ENCODE peak calls at places on chromosomes 6 and 20, in six cellular contexts. W, N, J, A, B and S are unnamed samples.

GRCh38 chr6:10999994-11000393 is 44.1 kb downstream of the ELOVL2 start:
- DNase-seq in W (peak), J (no peak), N (no peak), A (no peak), B (no peak), S (no peak)

GRCh38 chr6:101011165-101011564 is 130.0 kb upstream of the ASCC3 start:
- DNase-seq in A (no peak), J (no peak), B (no peak), N (no peak), W (no peak), S (peak)

GRCh38 chr6:37904590-37904989 is 85.1 kb downstream of the ZFAND3 start:
- DNase-seq in J (no peak), N (no peak), A (no peak), W (no peak), B (no peak), S (no peak)

GRCh38 chr20:9498322-9498721 is 16.1 kb upstream of the LAMP5 start:
- DNase-seq in N (no peak), B (no peak), A (no peak), W (peak), J (no peak), S (no peak)

GRCh38 chr6:155142902-155143609 is 120.8 kb upstream of the CLDN20 start:
- DNase-seq in W (peak), B (no peak), J (no peak), N (no peak), A (no peak), S (peak)

GRCh38 chr6:79913369-79913768 is 34.0 kb downstream of the ELOVL4 start:
- DNase-seq in A (no peak), B (no peak), J (no peak), N (peak), W (no peak), S (no peak)

GRCh38 chr6:133046576-133046975 is 194.6 kb upstream of the EYA4 start:
- DNase-seq in J (no peak), W (no peak), N (no peak), A (no peak), B (no peak), S (no peak)

GRCh38 chr6:146578054-146578453 is 20.7 kb upstream of the ADGB start:
- DNase-seq in W (peak), B (no peak), N (no peak), A (no peak), J (no peak), S (peak)

GRCh38 chr6:37177083-37177949 is 7.4 kb downstream of the PIM1 start:
- DNase-seq in W (no peak), N (peak), J (no peak), A (no peak), B (no peak), S (no peak)

GRCh38 chr20:47036091-47036880 is 141.6 kb downstream of the EYA2 start:
- DNase-seq in W (no peak), B (no peak), A (no peak), N (no peak), J (no peak), S (no peak)

GRCh38 chr20:38043512-38044300 is 10.2 kb downstream of the RPRD1B start:
- DNase-seq in N (peak), B (no peak), J (no peak), W (peak), A (no peak), S (peak)

GRCh38 chr20:61903575-61904340 is 161.9 kb downstream of the TAF4 start:
- DNase-seq in J (peak), W (no peak), A (no peak), N (no peak), B (no peak), S (no peak)

GRCh38 chr6:38184041-38184779 is 364.7 kb downstream of the ZFAND3 start:
- DNase-seq in W (no peak), A (peak), B (no peak), N (no peak), J (peak), S (no peak)

GRCh38 chr20:47127986-47128385 is 228.5 kb downstream of the ZMYND8 start:
- DNase-seq in A (no peak), W (no peak), N (peak), B (no peak), J (no peak), S (no peak)

GRCh38 chr6:110875548-110876169 is 1.1 kb downstream of the AMD1 start:
- DNase-seq in J (no peak), B (no peak), N (peak), A (peak), W (no peak), S (no peak)

GRCh38 chr20:24994470-24995368 is 2.2 kb upstream of the APMAP start:
- DNase-seq in B (peak), A (peak), W (peak), N (peak), J (peak), S (peak)

GRCh38 chr6:52538921-52539354 is 37.9 kb downstream of the TRAM2 start:
- DNase-seq in B (no peak), N (peak), A (no peak), J (no peak), W (peak), S (peak)

GRCh38 chr6:100573169-100573568 is 108.4 kb upstream of the SIM1 start:
- DNase-seq in A (no peak), J (no peak), B (no peak), W (peak), N (peak), S (peak)

GRCh38 chr20:23141016-23141415 is 54.9 kb upstream of the CD93 start:
- DNase-seq in W (no peak), A (no peak), N (no peak), J (no peak), B (no peak), S (no peak)

GRCh38 chr6:134123666-134124208 is 71.3 kb upstream of the SLC2A12 start:
- DNase-seq in N (peak), A (no peak), B (peak), W (peak), J (peak), S (peak)

GRCh38 chr6:117531758-117532276 is 49.3 kb downstream of the DCBLD1 start:
- DNase-seq in W (peak), J (no peak), N (no peak), A (no peak), B (no peak), S (no peak)

GRCh38 chr20:755931-756330 is 12.4 kb downstream of the SLC52A3 start:
- DNase-seq in W (no peak), A (no peak), N (no peak), B (no peak), J (no peak), S (no peak)

GRCh38 chr6:63941747-63942470 is 306.3 kb downstream of the PHF3 start:
- DNase-seq in J (no peak), A (no peak), N (no peak), B (no peak), W (no peak), S (no peak)

GRCh38 chr6:156949376-156949775 is 172.2 kb downstream of the ARID1B start:
- DNase-seq in N (peak), J (no peak), A (no peak), W (peak), B (no peak), S (peak)

GRCh38 chr6:136826216-136826615 is 3.8 kb downstream of the PEX7 start:
- DNase-seq in W (no peak), B (no peak), A (no peak), N (no peak), J (no peak), S (no peak)

DNA sequence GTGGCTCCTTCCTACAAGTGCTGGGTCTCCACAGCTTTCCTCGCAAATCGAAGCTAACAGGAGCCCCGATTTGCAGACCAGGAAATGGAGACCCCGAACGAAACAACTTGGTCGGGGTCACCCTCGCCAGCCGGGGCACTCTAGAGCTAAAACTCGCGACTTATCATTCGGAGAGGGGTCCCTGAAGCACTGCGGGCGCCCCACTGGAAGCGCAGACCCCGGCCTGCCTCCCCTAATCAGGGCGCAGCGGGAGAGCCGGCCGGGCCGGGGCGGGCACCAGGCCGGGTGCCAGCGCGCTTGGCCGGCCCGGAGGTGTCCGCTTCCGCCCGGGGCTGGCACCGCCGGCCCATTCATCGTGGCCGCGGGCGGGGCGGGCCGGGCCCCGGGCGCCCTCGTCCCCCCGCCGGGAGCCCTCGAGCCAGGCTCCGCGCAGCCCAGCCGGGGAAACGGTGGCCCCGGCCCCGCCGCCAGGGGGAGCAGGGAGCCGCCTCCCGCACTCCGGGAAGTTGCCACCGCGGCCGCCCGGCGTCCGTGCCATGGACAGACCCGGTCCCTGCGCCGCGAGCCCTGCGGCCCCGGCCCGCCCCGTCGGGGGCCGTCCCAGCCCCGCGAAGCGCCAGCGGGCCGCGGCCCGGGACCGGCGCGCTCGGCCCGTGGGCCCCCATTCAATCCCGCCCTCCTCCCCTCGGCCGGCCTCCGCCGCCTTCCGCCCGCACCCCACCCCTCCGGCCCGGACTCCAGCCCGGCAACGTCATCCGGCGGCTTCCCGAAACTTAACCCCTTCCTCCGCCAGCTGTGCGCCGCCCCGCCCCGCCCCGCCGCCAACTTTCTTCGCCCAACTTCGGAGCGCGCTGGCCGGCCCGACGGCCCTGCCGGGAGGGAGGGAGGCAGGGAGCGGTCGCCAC is 954 bp downstream of the RRBP1 start:
- DNase-seq in N (peak), W (peak), A (peak), B (peak), J (peak), S (peak)
- H4K8ac ChIP-seq in N (no peak), W (peak), A (peak), B (no peak), J (no peak), S (peak)

DNA sequence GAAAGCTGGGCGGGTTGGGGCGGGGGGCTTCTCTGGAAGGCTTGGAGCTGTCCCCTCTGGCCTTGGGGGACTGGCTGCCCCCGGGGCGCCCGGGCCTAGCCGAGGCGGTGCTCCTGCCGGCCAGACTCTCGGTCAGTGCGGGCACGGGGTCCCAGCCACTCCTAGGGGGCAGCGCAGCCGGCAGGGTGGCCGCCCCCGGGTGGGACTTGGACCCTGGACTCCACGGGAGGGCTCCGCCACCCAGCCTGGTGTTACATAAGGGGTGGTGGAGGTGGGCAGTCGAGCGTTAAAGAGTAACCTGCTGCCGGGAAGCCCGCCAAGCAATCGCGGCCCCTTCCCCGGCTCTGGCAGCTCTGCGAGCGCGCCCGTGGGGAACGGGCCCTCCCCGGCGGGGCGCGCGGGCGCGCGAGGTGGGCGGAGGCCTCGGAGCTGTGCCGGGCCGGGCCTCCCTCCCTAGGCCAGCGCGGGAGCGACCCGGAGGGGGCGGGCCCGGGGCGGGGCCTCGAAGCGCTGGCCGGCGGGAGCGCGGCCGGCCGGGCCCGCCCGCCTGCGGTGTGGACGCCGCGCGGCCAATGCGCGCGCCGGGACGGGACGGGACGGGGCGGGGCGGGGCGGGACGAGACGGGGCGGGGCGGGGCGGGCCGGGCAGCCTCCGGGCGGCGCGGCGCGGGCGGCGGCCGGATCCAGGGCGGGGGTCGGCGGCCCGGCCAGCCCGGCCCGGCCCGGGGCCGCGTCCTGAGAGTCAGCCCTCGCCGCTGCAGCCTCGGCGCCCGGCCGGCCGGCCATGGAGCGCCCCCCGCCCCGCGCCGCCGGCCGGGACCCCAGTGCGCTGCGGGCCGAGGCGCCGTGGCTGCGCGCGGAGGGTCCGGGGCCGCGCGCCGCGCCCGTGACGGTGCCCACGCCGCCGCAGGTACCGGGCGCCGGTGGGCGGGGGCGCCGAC is at the start of gene SLC2A4RG:
- DNase-seq in N (peak), A (peak), W (peak), J (peak), B (peak), S (peak)
- H4K8ac ChIP-seq in N (no peak), A (peak), W (peak), J (no peak), B (peak), S (peak)

GRCh38 chr6:15962449-15962764 is 166.5 kb upstream of the MYLIP start:
- DNase-seq in J (no peak), A (no peak), B (no peak), W (peak), N (peak), S (peak)
- H4K8ac ChIP-seq in J (no peak), A (no peak), B (no peak), W (no peak), N (no peak), S (no peak)

DNA sequence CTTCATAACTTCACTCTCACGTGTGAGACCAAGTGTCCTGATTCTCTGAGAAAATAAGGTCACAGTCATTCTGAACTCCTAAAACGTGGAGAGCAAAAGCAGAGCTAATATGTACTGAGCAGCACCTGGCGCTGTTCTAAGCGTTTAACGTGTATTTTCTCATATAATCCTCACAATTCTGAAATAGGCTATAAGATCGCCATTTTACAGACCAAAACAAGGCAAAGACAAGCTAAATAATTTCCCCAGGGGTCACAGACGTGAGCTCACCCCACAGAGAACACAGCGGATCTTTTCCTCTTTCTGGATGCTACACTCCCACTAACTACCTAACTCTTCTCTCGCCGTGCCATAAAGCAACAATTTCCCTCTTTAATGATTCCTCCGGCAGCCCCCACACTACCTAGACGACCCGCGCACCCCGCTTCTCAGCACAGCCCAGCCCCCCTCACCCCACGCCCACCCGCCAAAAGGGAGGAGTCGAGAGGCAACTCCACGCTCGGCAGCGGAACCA is 636 bp downstream of the SUPT3H start:
- DNase-seq in W (peak), N (no peak), J (no peak), B (no peak), A (no peak), S (no peak)
- H4K8ac ChIP-seq in W (peak), N (no peak), J (no peak), B (no peak), A (peak), S (peak)

DNA sequence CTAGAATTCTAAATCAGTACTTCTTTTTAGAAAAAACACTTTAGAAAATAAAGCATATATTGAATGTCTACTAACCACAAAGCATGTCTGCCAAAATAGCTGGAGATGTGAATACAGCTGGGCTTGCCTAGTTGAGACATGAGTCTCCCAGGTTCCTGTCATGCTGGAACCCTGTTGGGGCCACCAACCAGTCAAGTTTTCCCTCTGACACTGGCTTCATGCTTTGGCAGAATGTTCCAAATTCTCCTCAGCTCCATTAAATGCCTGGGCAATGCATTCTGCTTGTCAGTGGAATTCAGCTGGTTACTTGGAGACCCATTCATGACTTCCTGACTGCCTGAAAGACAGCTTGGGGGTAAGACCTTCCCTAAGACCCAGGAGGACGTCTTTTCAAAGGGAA is 87.2 kb downstream of the PRND start:
- DNase-seq in J (no peak), B (no peak), A (no peak), W (peak), N (no peak), S (no peak)
- H4K8ac ChIP-seq in J (no peak), B (no peak), A (no peak), W (no peak), N (no peak), S (no peak)

GRCh38 chr6:83962592-83962991 is 71.0 kb upstream of the MRAP2 start:
- DNase-seq in J (no peak), W (no peak), B (no peak), N (no peak), A (no peak), S (no peak)

GRCh38 chr6:83960704-83961103 is 72.9 kb upstream of the MRAP2 start:
- DNase-seq in N (no peak), J (no peak), W (no peak), A (no peak), B (no peak), S (no peak)

GRCh38 chr6:83954371-83954770 is 79.2 kb upstream of the MRAP2 start:
- DNase-seq in B (no peak), W (no peak), J (no peak), A (no peak), N (no peak), S (no peak)

GRCh38 chr6:83952830-83953229 is 80.7 kb upstream of the MRAP2 start:
- DNase-seq in N (peak), J (no peak), A (no peak), B (no peak), W (no peak), S (peak)

DNA sequence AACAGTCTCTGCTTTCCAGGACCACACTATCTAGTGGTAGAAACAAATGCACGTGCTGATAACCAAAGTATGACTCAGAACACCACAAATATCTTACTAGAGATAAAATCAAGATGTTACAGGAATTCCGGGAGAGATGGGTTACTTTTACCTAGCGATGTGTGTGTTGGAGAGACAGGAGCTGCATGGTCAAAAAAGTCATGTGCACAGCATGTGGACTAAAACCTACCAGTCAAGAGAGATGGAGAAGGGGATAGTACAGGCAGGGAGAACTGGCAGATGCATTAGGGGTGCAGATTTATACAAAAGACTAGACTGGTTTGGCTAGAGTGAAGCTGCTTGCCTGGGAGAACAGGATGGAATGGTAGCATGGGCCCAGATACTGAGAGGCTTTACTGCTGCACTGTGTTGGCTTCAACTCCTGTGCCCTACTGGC is 75.3 kb upstream of the MRAP2 start:
- DNase-seq in J (no peak), N (no peak), W (peak), A (no peak), B (no peak), S (peak)
- H4K8ac ChIP-seq in J (no peak), N (no peak), W (no peak), A (no peak), B (no peak), S (no peak)

GRCh38 chr20:33352258-33353012 is 48.9 kb downstream of the CDK5RAP1 start:
- DNase-seq in W (no peak), B (no peak), A (no peak), J (no peak), N (peak), S (no peak)
- H4K8ac ChIP-seq in W (no peak), B (no peak), A (no peak), J (no peak), N (no peak), S (no peak)

GRCh38 chr6:24774696-24775519 is at the start of gene GMNN:
- DNase-seq in A (peak), B (peak), N (peak), W (peak), J (peak), S (peak)
- H4K8ac ChIP-seq in A (peak), B (no peak), N (peak), W (peak), J (peak), S (peak)